ENCODE peak calls at places on chromosome 3, in five cellular contexts. P is astrocyte; J is A549; Q is activated naive CD8-positive, alpha-beta T cell treated with anti-CD3 and anti-CD28 coated beads for 36 hours; T is aorta. U is an unnamed sample.

GRCh38 chr3:64058592-64058991 is 35.3 kb upstream of the PSMD6 start:
- DNase-seq in P (no peak), J (no peak), Q (no peak), T (no peak), U (no peak)

GRCh38 chr3:16146015-16146730 is 28.3 kb upstream of the GALNT15 start:
- DNase-seq in P (no peak), J (no peak), Q (no peak), T (no peak), U (no peak)

GRCh38 chr3:46871222-46871621 is 6.3 kb upstream of the PTH1R start:
- DNase-seq in P (no peak), J (no peak), Q (no peak), T (no peak), U (no peak)

GRCh38 chr3:55367396-55367795 is 119.7 kb downstream of the WNT5A start:
- DNase-seq in P (no peak), J (no peak), Q (no peak), T (no peak), U (no peak)

GRCh38 chr3:148600440-148600839 is 97.3 kb upstream of the AGTR1 start:
- DNase-seq in P (no peak), J (no peak), Q (no peak), T (no peak), U (no peak)

GRCh38 chr3:15427981-15428380 is 583 bp downstream of the EAF1 start:
- DNase-seq in P (no peak), J (no peak), Q (no peak), T (no peak), U (peak; percentile 17)

GRCh38 chr3:51581529-51581928 is 43.0 kb downstream of the RAD54L2 start:
- DNase-seq in P (no peak), J (no peak), Q (no peak), T (no peak), U (no peak)

GRCh38 chr3:172099495-172099808 is 60.1 kb downstream of the FNDC3B start:
- DNase-seq in P (no peak), J (no peak), Q (no peak), T (no peak), U (no peak)

GRCh38 chr3:20225769-20226168 is 39.8 kb upstream of the SGO1 start:
- DNase-seq in P (peak; percentile 6), J (peak; percentile 12), Q (no peak), T (no peak), U (peak; percentile 23)

GRCh38 chr3:189160519-189161309 is 11.1 kb upstream of the TPRG1 start:
- DNase-seq in P (no peak), J (no peak), Q (no peak), T (no peak), U (no peak)

GRCh38 chr3:171192176-171192854 is 165.8 kb upstream of the SLC2A2 start:
- DNase-seq in P (peak; percentile 99), J (peak; percentile 1), Q (no peak), T (no peak), U (peak; percentile 22)

GRCh38 chr3:184568918-184569829 is 7.6 kb downstream of the EPHB3 start:
- DNase-seq in P (peak; percentile 96), J (no peak), Q (peak; percentile 37), T (peak; percentile 90), U (peak; percentile 31)

GRCh38 chr3:189652042-189652441 is 20.9 kb downstream of the TP63 start:
- DNase-seq in P (no peak), J (no peak), Q (no peak), T (no peak), U (peak; percentile 10)

GRCh38 chr3:73787620-73788019 is 162.9 kb upstream of the PDZRN3 start:
- DNase-seq in P (no peak), J (no peak), Q (no peak), T (no peak), U (no peak)

GRCh38 chr3:158718490-158719170 is 13.6 kb downstream of the RARRES1 start:
- DNase-seq in P (peak; percentile 98), J (peak; percentile 34), Q (no peak), T (no peak), U (no peak)

GRCh38 chr3:76566904-76567303 is 473.0 kb upstream of the ROBO2 start:
- DNase-seq in P (no peak), J (no peak), Q (no peak), T (no peak), U (no peak)

GRCh38 chr3:138438896-138439295 is 4.5 kb downstream of the ESYT3 start:
- DNase-seq in P (no peak), J (no peak), Q (no peak), T (peak; percentile 36), U (no peak)

GRCh38 chr3:46566040-46566631 is at the start of gene LRRC2:
- DNase-seq in P (peak; percentile 50), J (no peak), Q (peak; percentile 16), T (no peak), U (no peak)

GRCh38 chr3:195246608-195247007 is 24.4 kb downstream of the XXYLT1 start:
- DNase-seq in P (no peak), J (no peak), Q (no peak), T (no peak), U (no peak)

GRCh38 chr3:64924961-64925360 is 237.2 kb upstream of the ADAMTS9 start:
- DNase-seq in P (no peak), J (no peak), Q (no peak), T (no peak), U (no peak)

GRCh38 chr3:185658504-185658912 is 72.4 kb downstream of the SENP2 start:
- DNase-seq in P (peak; percentile 99), J (peak; percentile 13), Q (no peak), T (peak; percentile 91), U (no peak)

GRCh38 chr3:106338582-106339219 is 469.9 kb upstream of the CBLB start:
- DNase-seq in P (no peak), J (no peak), Q (no peak), T (no peak), U (no peak)

GRCh38 chr3:179321585-179322322 is 1.1 kb upstream of the ZNF639 start:
- DNase-seq in P (no peak), J (peak; percentile 39), Q (peak; percentile 7), T (no peak), U (peak; percentile 11)

GRCh38 chr3:191141728-191142127 is 57.3 kb upstream of the OSTN start:
- DNase-seq in P (peak; percentile 77), J (peak; percentile 1), Q (no peak), T (no peak), U (no peak)

GRCh38 chr3:140726061-140726460 is 48.2 kb downstream of the TRIM42 start:
- DNase-seq in P (no peak), J (no peak), Q (no peak), T (no peak), U (no peak)

GRCh38 chr3:36907911-36908646 is 36.8 kb downstream of the TRANK1 start:
- DNase-seq in P (peak; percentile 57), J (peak; percentile 79), Q (peak; percentile 67), T (no peak), U (no peak)

GRCh38 chr3:102079809-102080197 is 230.5 kb downstream of the NFKBIZ start:
- DNase-seq in P (no peak), J (no peak), Q (no peak), T (no peak), U (no peak)

U was measured in HEK293T.